ENCODE peak calls at places on chromosome 18, in eight cellular contexts. Q is tibial artery; I is PC-3; S is adrenal gland; V is thoracic aorta; U is CD8-positive, alpha-beta T cell; R is right cardiac atrium; G is PC-9. B is an unnamed sample.

GRCh38 chr18:54919412-54919811 is 39.8 kb downstream of the CCDC68 start:
- DNase-seq in U (no peak), V (no peak), G (no peak), I (no peak), R (no peak), S (no peak), Q (no peak), B (no peak)

GRCh38 chr18:13746636-13747035 is 20.2 kb downstream of the RNMT start:
- DNase-seq in R (no peak), V (no peak), S (no peak), I (no peak), G (no peak), Q (no peak), U (no peak), B (no peak)

GRCh38 chr18:9069482-9070059 is 32.9 kb upstream of the NDUFV2 start:
- DNase-seq in V (no peak), G (no peak), U (no peak), I (no peak), R (no peak), Q (no peak), S (no peak), B (no peak)

GRCh38 chr18:48545690-48546365 is 7.0 kb downstream of the CTIF start:
- DNase-seq in V (peak; percentile 23), Q (peak; percentile 49), G (no peak), R (peak; percentile 80), U (no peak), I (no peak), S (peak; percentile 90), B (no peak)

GRCh38 chr18:48643262-48643661 is 104.4 kb downstream of the CTIF start:
- DNase-seq in U (no peak), V (no peak), S (no peak), Q (no peak), R (no peak), G (no peak), I (no peak), B (no peak)

GRCh38 chr18:32707153-32707552 is 65.7 kb downstream of the KLHL14 start:
- DNase-seq in S (no peak), G (no peak), R (no peak), Q (no peak), U (no peak), I (no peak), V (no peak), B (no peak)

GRCh38 chr18:45175505-45175904 is 439.8 kb upstream of the SLC14A2 start:
- DNase-seq in R (no peak), G (no peak), S (no peak), U (no peak), I (no peak), V (no peak), Q (no peak), B (no peak)

GRCh38 chr18:21391074-21391673 is 149.1 kb downstream of the GREB1L start:
- DNase-seq in R (no peak), I (peak; percentile 99), U (no peak), S (no peak), V (no peak), Q (no peak), G (peak; percentile 45), B (no peak)

GRCh38 chr18:26804474-26804873 is 61.0 kb downstream of the AQP4 start:
- DNase-seq in G (no peak), R (no peak), Q (no peak), I (no peak), S (peak; percentile 54), U (no peak), V (no peak), B (no peak)

GRCh38 chr18:8814206-8814605 is 108.8 kb downstream of the MTCL1 start:
- DNase-seq in Q (no peak), I (no peak), S (no peak), R (no peak), V (no peak), U (no peak), G (no peak), B (no peak)

GRCh38 chr18:43525149-43525548 is 247.9 kb upstream of the SYT4 start:
- DNase-seq in Q (no peak), R (no peak), G (no peak), I (no peak), S (no peak), U (no peak), V (no peak), B (no peak)

GRCh38 chr18:34978533-34978893 is 62.7 kb upstream of the MAPRE2 start:
- DNase-seq in G (no peak), I (no peak), Q (no peak), U (no peak), S (no peak), V (no peak), R (no peak), B (no peak)

GRCh38 chr18:8800041-8800441 is 94.7 kb downstream of the MTCL1 start:
- DNase-seq in S (no peak), U (no peak), I (no peak), G (no peak), V (no peak), Q (no peak), R (no peak), B (no peak)

GRCh38 chr18:59353079-59353680 is 5.9 kb downstream of the LMAN1 start:
- DNase-seq in R (peak; percentile 45), V (no peak), G (no peak), U (no peak), Q (no peak), S (no peak), I (peak; percentile 13), B (no peak)

GRCh38 chr18:55997156-55997561 is 409.2 kb upstream of the TCF4 start:
- DNase-seq in Q (no peak), G (no peak), U (no peak), I (no peak), R (no peak), S (no peak), V (no peak), B (no peak)

GRCh38 chr18:48708807-48709206 is 170.0 kb downstream of the CTIF start:
- DNase-seq in R (no peak), G (no peak), V (no peak), Q (no peak), U (no peak), S (no peak), I (no peak), B (no peak)

GRCh38 chr18:48848641-48849143 is 102.1 kb downstream of the SMAD7 start:
- DNase-seq in V (no peak), I (no peak), R (peak; percentile 84), U (no peak), G (peak; percentile 69), S (peak; percentile 70), Q (no peak), B (no peak)

GRCh38 chr18:40058811-40059570 is 1896.0 kb upstream of the PIK3C3 start:
- DNase-seq in I (no peak), S (no peak), R (no peak), U (no peak), G (no peak), V (no peak), Q (no peak), B (no peak)

GRCh38 chr18:3498705-3499451 is 48.9 kb downstream of the TGIF1 start:
- DNase-seq in I (no peak), U (no peak), G (no peak), S (peak; percentile 60), R (peak; percentile 79), Q (no peak), V (no peak), B (no peak)

GRCh38 chr18:41324020-41324791 is 630.8 kb upstream of the PIK3C3 start:
- DNase-seq in S (no peak), V (no peak), G (no peak), I (peak; percentile 50), U (no peak), Q (no peak), R (no peak), B (no peak)

GRCh38 chr18:596288-596881 is 403 bp upstream of the CLUL1 start:
- DNase-seq in U (no peak), S (no peak), I (peak; percentile 61), R (peak; percentile 60), V (no peak), Q (no peak), G (peak; percentile 5), B (no peak)
- H3K4me3 ChIP-seq in U (no peak overlapping the region), S (no peak overlapping the region), I (peak overlapping the region; percentile 47), R (no peak overlapping the region), V (no peak overlapping the region), Q (peak overlapping the region; percentile 28), G (peak overlapping the region; percentile 54), B (no peak overlapping the region)

DNA sequence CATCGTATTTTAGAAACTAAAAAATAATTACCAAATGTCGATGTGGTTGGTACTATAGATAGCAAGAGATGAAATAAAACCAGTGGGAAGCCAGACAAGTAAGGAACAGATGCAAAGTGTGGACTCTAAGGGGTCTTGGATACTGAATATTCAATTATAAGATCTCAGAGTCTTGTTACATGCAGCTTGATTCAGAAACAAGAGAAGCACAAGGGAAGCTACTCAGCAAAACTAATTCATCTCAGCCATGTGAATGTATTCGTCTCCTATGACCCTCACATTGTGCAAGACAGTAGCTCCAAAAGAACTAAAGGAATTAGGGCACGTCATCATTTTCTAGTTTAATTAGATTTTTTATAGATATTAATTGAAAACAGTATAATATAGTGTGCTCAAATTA is 80.9 kb downstream of the CDH20 start:
- DNase-seq in Q (no peak), V (no peak), U (no peak), G (no peak), S (no peak), R (no peak), I (no peak), B (no peak)
- H3K27ac ChIP-seq in Q (no peak overlapping the region), V (no peak overlapping the region), U (no peak overlapping the region), G (no peak overlapping the region), S (no peak overlapping the region), R (no peak overlapping the region), I (no peak overlapping the region), B (no peak overlapping the region)

GRCh38 chr18:79919089-79919488 is 32.4 kb downstream of the SLC66A2 start:
- DNase-seq in G (no peak), V (no peak), I (no peak), R (no peak), U (no peak), S (peak; percentile 47), Q (peak; percentile 10), B (no peak)
- H3K9me3 ChIP-seq in G (no peaks in the 10 kb centered on the region), V (no peaks in the 10 kb centered on the region), I (no peaks in the 10 kb centered on the region), R (no peaks in the 10 kb centered on the region), U (no peaks in the 10 kb centered on the region), S (no peaks in the 10 kb centered on the region), Q (no peaks in the 10 kb centered on the region), B (no peaks in the 10 kb centered on the region)

GRCh38 chr18:22961156-22961555 is 28.0 kb downstream of the RBBP8 start:
- DNase-seq in G (no peak), U (no peak), S (no peak), R (no peak), V (no peak), Q (no peak), I (no peak), B (no peak)

GRCh38 chr18:22964722-22965121 is 31.6 kb downstream of the RBBP8 start:
- DNase-seq in U (no peak), G (no peak), R (no peak), S (no peak), V (no peak), Q (no peak), I (no peak), B (no peak)

GRCh38 chr18:22962004-22962403 is 28.9 kb downstream of the RBBP8 start:
- DNase-seq in G (no peak), V (no peak), R (no peak), Q (no peak), U (no peak), S (no peak), I (no peak), B (no peak)

DNA sequence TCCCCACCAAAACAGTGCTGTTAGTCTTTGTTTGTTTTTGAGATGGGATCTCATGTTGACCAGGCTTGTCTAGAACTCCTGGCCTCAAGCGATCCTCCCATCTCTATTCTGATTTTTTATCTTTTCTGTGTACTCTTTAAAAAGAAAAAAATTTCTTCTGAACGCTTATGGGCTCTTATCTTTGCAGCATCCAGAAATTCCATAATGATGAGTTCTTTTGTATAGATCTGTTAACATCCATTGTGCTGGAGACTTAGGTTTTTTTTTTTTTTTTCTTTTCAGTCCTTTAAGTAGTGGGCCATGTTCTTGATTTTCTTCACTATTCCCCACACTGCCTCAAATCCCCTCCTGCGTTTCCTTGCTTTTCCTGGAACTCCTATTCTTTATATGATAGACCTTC is 31.0 kb downstream of the RBBP8 start:
- DNase-seq in U (no peak), G (no peak), V (no peak), R (no peak), I (no peak), S (no peak), Q (no peak), B (no peak)
- H3K4me3 ChIP-seq in U (no peak overlapping the region), G (no peak overlapping the region), V (no peak overlapping the region), R (no peak overlapping the region), I (no peak overlapping the region), S (no peak overlapping the region), Q (no peak overlapping the region), B (no peak overlapping the region)